ENCODE peak calls at places on chromosome 1, in five cellular contexts. M is H54, E is EL, Q is iPS-NIHi11, F is DMS79 treated with DMSO at 0.1 percent for 48 hours. R is an unnamed sample.

GRCh38 chr1:233566886-233567285 is 47.0 kb upstream of the KCNK1 start:
- DNase-seq in M (no peak), E (no peak), Q (no peak), F (no peak), R (no peak)

GRCh38 chr1:29385966-29386365 is 149.6 kb downstream of the PTPRU start:
- DNase-seq in M (no peak), E (no peak), Q (no peak), F (no peak), R (no peak)

GRCh38 chr1:204263240-204263848 is 49.6 kb upstream of the GOLT1A start:
- DNase-seq in M (no peak), E (no peak), Q (no peak), F (no peak), R (peak; percentile 78)

GRCh38 chr1:205714190-205714905 is 34.0 kb upstream of the SLC45A3 start:
- DNase-seq in M (no peak), E (peak; percentile 42), Q (no peak), F (no peak), R (no peak)

GRCh38 chr1:232529747-232530146 is 100.2 kb downstream of the SIPA1L2 start:
- DNase-seq in M (no peak), E (no peak), Q (no peak), F (no peak), R (no peak)

GRCh38 chr1:117493906-117494305 is 111.9 kb upstream of the TENT5C start:
- DNase-seq in M (no peak), E (no peak), Q (no peak), F (no peak), R (no peak)

GRCh38 chr1:115987623-115988022 is 11.3 kb downstream of the SLC22A15 start:
- DNase-seq in M (no peak), E (no peak), Q (no peak), F (no peak), R (no peak)

GRCh38 chr1:107529511-107530149 is 388.8 kb downstream of the NTNG1 start:
- DNase-seq in M (peak; percentile 32), E (peak; percentile 23), Q (peak; percentile 71), F (peak; percentile 81), R (peak; percentile 67)

GRCh38 chr1:6581561-6582305 is 1.9 kb downstream of the ZBTB48 start:
- DNase-seq in M (no peak), E (no peak), Q (no peak), F (no peak), R (no peak)

GRCh38 chr1:206612129-206612876 is at the start of gene EIF2D:
- DNase-seq in M (peak; percentile 95), E (peak; percentile 92), Q (peak; percentile 100), F (peak; percentile 87), R (peak; percentile 100)

GRCh38 chr1:99573431-99574217 is 72.3 kb upstream of the PALMD start:
- DNase-seq in M (no peak), E (no peak), Q (no peak), F (peak; percentile 69), R (no peak)

GRCh38 chr1:43546388-43547100 is 15.9 kb downstream of the PTPRF start:
- DNase-seq in M (no peak), E (no peak), Q (no peak), F (no peak), R (no peak)

R was measured in SK-N-SH.